ENCODE peak calls at places on chromosomes 16 and 17, in eight cellular contexts. L is activated T-cell treated with anti-CD3 and anti-CD28 coated beads for 1 hour; I is stimulated activated naive CD8-positive, alpha-beta T cell treated with anti-CD3 and anti-CD28 coated beads, Interleukin-15, Interleukin-2, amounts not matched to agents 100 U/mL and 50 U/mL, for 24 hours; K is activated CD8-positive, alpha-beta T cell treated with anti-CD3 and anti-CD28 coated beads, Interleukin-2, amount 10 ng/mL, durations not matched to agents 7 days and 5 days; N is dermis blood vessel endothelial cell; M is activated gamma-delta T cell treated with Interleukin-2 at 50 U/mL for 16 hours; T is Calu3; Z is ACHN. U is an unnamed sample.

GRCh38 chr17:78538033-78538776 is 39.0 kb downstream of the DNAH17 start:
- DNase-seq in L (no peak), K (no peak), Z (no peak), I (peak), M (no peak), N (peak), T (peak), U (no peak)

GRCh38 chr16:80518436-80518835 is 22.4 kb upstream of the DYNLRB2 start:
- DNase-seq in K (peak), L (peak), M (peak), I (no peak), N (no peak), T (no peak), Z (no peak), U (no peak)

GRCh38 chr17:11389583-11389982 is 148.6 kb downstream of the SHISA6 start:
- DNase-seq in N (no peak), M (no peak), L (no peak), I (no peak), Z (no peak), K (no peak), T (no peak), U (no peak)

GRCh38 chr17:58325289-58325726 is 3.3 kb downstream of the TSPOAP1 start:
- DNase-seq in L (no peak), Z (no peak), M (no peak), N (no peak), I (no peak), T (no peak), K (peak), U (peak)

GRCh38 chr16:24525970-24526559 is 13.3 kb upstream of the RBBP6 start:
- DNase-seq in M (no peak), I (no peak), L (no peak), K (no peak), Z (no peak), N (no peak), T (no peak), U (no peak)

GRCh38 chr17:74369221-74369620 is 1.9 kb downstream of the GPR142 start:
- DNase-seq in K (peak), I (peak), N (no peak), Z (no peak), M (peak), L (peak), T (no peak), U (peak)

GRCh38 chr16:87392823-87393679 is 915 bp downstream of the MAP1LC3B start:
- DNase-seq in Z (peak), N (peak), L (peak), M (peak), K (peak), T (peak), I (peak), U (peak)

GRCh38 chr16:87938412-87938949 is 2.2 kb upstream of the CA5A start:
- DNase-seq in I (no peak), N (no peak), K (no peak), L (no peak), Z (no peak), T (no peak), M (no peak), U (no peak)

GRCh38 chr17:65556014-65556909 is 5.2 kb downstream of the AXIN2 start:
- DNase-seq in M (peak), I (peak), L (peak), Z (peak), K (peak), T (peak), N (peak), U (peak)

GRCh38 chr17:76558210-76559095 is 18.6 kb downstream of the PRCD start:
- DNase-seq in K (peak), L (no peak), M (no peak), Z (peak), N (peak), I (no peak), T (no peak), U (peak)